ENCODE peak calls at places on chromosome 2, in seven cellular contexts. One of them, this sample, is unnamed.

GRCh38 chr2:206392118-206392517 is 51.2 kb upstream of the ADAM23 start:
- DNase-seq in effector memory CD4-positive, alpha-beta T cell: no peak
- DNase-seq in neural progenitor cell: peak; percentile 45
- DNase-seq in tibial nerve: no peak
- DNase-seq in K562: peak; percentile 21
- DNase-seq in HAP-1: peak; percentile 60
- DNase-seq in PC-3: peak; percentile 67
- DNase-seq in this sample: peak; percentile 54

GRCh38 chr2:61471905-61472805 is 1.3 kb upstream of the USP34 start:
- DNase-seq in neural progenitor cell: peak; percentile 36
- DNase-seq in K562: peak; percentile 29
- DNase-seq in HAP-1: no peak
- DNase-seq in PC-3: peak; percentile 45
- DNase-seq in effector memory CD4-positive, alpha-beta T cell: no peak
- DNase-seq in tibial nerve: no peak
- DNase-seq in this sample: peak; percentile 25

GRCh38 chr2:133247613-133248012 is 320.6 kb downstream of the NCKAP5 start:
- DNase-seq in PC-3: no peak
- DNase-seq in neural progenitor cell: no peak
- DNase-seq in effector memory CD4-positive, alpha-beta T cell: no peak
- DNase-seq in K562: no peak
- DNase-seq in HAP-1: no peak
- DNase-seq in tibial nerve: no peak
- DNase-seq in this sample: peak; percentile 71

GRCh38 chr2:45301307-45302010 is 292.2 kb upstream of the SIX2 start:
- DNase-seq in PC-3: no peak
- DNase-seq in neural progenitor cell: no peak
- DNase-seq in tibial nerve: no peak
- DNase-seq in HAP-1: no peak
- DNase-seq in effector memory CD4-positive, alpha-beta T cell: no peak
- DNase-seq in K562: no peak
- DNase-seq in this sample: no peak

GRCh38 chr2:24914713-24915112 is 5.3 kb downstream of the ADCY3 start:
- DNase-seq in PC-3: no peak
- DNase-seq in effector memory CD4-positive, alpha-beta T cell: no peak
- DNase-seq in neural progenitor cell: no peak
- DNase-seq in K562: peak; percentile 35
- DNase-seq in HAP-1: no peak
- DNase-seq in tibial nerve: no peak
- DNase-seq in this sample: no peak

GRCh38 chr2:45009303-45009927 is at the start of gene SIX2:
- DNase-seq in effector memory CD4-positive, alpha-beta T cell: no peak
- DNase-seq in neural progenitor cell: peak; percentile 99
- DNase-seq in K562: peak; percentile 23
- DNase-seq in HAP-1: peak; percentile 96
- DNase-seq in PC-3: peak; percentile 99
- DNase-seq in tibial nerve: peak; percentile 85
- DNase-seq in this sample: peak; percentile 97

GRCh38 chr2:238974510-238975166 is 126.8 kb downstream of the TWIST2 start:
- DNase-seq in K562: no peak
- DNase-seq in neural progenitor cell: peak; percentile 30
- DNase-seq in PC-3: peak; percentile 83
- DNase-seq in HAP-1: no peak
- DNase-seq in effector memory CD4-positive, alpha-beta T cell: no peak
- DNase-seq in tibial nerve: no peak
- DNase-seq in this sample: no peak

GRCh38 chr2:181309161-181309560 is 148.0 kb upstream of the ITGA4 start:
- DNase-seq in tibial nerve: no peak
- DNase-seq in neural progenitor cell: no peak
- DNase-seq in HAP-1: no peak
- DNase-seq in effector memory CD4-positive, alpha-beta T cell: no peak
- DNase-seq in K562: no peak
- DNase-seq in PC-3: no peak
- DNase-seq in this sample: no peak

GRCh38 chr2:54258171-54258570 is 2.1 kb upstream of the TSPYL6 start:
- DNase-seq in PC-3: no peak
- DNase-seq in effector memory CD4-positive, alpha-beta T cell: no peak
- DNase-seq in tibial nerve: no peak
- DNase-seq in neural progenitor cell: no peak
- DNase-seq in HAP-1: no peak
- DNase-seq in K562: no peak
- DNase-seq in this sample: no peak

GRCh38 chr2:199757466-199757865 is 93.5 kb downstream of the FTCDNL1 start:
- DNase-seq in K562: no peak
- DNase-seq in HAP-1: no peak
- DNase-seq in PC-3: no peak
- DNase-seq in effector memory CD4-positive, alpha-beta T cell: no peak
- DNase-seq in neural progenitor cell: no peak
- DNase-seq in tibial nerve: no peak
- DNase-seq in this sample: peak; percentile 10

GRCh38 chr2:28074127-28074526 is 183.6 kb downstream of the BABAM2 start:
- DNase-seq in neural progenitor cell: no peak
- DNase-seq in HAP-1: no peak
- DNase-seq in PC-3: no peak
- DNase-seq in tibial nerve: no peak
- DNase-seq in effector memory CD4-positive, alpha-beta T cell: no peak
- DNase-seq in K562: no peak
- DNase-seq in this sample: no peak

GRCh38 chr2:105176429-105176828 is 65.1 kb upstream of the GPR45 start:
- DNase-seq in tibial nerve: no peak
- DNase-seq in neural progenitor cell: no peak
- DNase-seq in PC-3: peak; percentile 60
- DNase-seq in HAP-1: no peak
- DNase-seq in K562: no peak
- DNase-seq in effector memory CD4-positive, alpha-beta T cell: no peak
- DNase-seq in this sample: no peak

GRCh38 chr2:134206029-134206428 is 47.8 kb upstream of the MGAT5 start:
- DNase-seq in neural progenitor cell: peak; percentile 63
- DNase-seq in K562: no peak
- DNase-seq in tibial nerve: no peak
- DNase-seq in HAP-1: peak; percentile 14
- DNase-seq in effector memory CD4-positive, alpha-beta T cell: no peak
- DNase-seq in PC-3: no peak
- DNase-seq in this sample: peak; percentile 10

GRCh38 chr2:19874726-19875125 is 27.1 kb downstream of the TTC32 start:
- DNase-seq in neural progenitor cell: no peak
- DNase-seq in effector memory CD4-positive, alpha-beta T cell: no peak
- DNase-seq in HAP-1: no peak
- DNase-seq in K562: no peak
- DNase-seq in tibial nerve: no peak
- DNase-seq in PC-3: no peak
- DNase-seq in this sample: no peak

DNA sequence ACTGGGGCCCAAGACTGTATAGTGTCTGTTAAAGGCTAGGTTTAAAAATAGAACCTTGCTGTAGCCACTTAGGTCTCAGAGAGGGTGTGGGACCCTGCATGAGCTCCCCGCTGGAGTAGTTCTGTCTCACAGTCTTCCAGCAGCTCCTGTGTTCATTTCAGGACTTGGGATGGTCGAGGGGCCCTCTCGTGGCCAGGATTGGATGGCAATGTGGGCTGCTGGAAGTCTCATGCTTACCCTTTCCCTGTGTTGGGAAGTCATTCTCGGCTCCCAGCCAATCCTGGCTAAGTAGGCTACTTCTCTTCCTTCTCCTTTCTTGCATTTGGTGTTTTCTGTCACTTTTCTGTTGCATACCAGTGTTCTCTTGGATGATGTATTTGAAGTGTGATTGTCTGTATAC is 284.0 kb upstream of the GCFC2 start:
- DNase-seq in effector memory CD4-positive, alpha-beta T cell: no peak
- DNase-seq in PC-3: peak; percentile 13
- DNase-seq in neural progenitor cell: no peak
- DNase-seq in K562: no peak
- DNase-seq in HAP-1: no peak
- DNase-seq in tibial nerve: no peak
- DNase-seq in this sample: peak; percentile 40
- H3K9me3 ChIP-seq in effector memory CD4-positive, alpha-beta T cell: no peaks in the 10 kb centered on the region
- H3K9me3 ChIP-seq in PC-3: no peaks in the 10 kb centered on the region
- H3K9me3 ChIP-seq in neural progenitor cell: peaks cover 10% of the 10 kb centered on the region
- H3K9me3 ChIP-seq in K562: peaks cover 6% of the 10 kb centered on the region
- H3K9me3 ChIP-seq in HAP-1: peaks cover 3% of the 10 kb centered on the region
- H3K9me3 ChIP-seq in tibial nerve: no peaks in the 10 kb centered on the region
- H3K9me3 ChIP-seq in this sample: no peaks in the 10 kb centered on the region

DNA sequence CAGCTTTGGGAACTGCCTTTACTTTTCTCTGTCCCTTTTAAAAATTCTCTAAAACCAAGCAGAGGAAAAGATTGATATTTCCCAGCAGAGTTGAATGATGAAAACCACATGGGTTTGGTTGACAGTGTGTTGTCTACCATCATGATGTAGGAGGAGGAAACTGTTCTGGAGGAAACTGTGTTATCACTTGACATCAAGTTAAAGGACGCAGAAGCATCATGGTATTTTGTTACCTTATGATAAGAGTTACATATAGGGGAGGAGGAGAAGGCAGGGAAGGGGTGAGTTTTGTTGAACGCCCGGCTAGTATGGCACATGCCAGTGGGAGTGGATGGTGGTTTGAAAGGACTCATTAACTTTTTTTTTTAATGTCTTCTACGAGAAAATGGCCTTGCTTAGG is 886 bp downstream of the TMEM17 start:
- DNase-seq in K562: peak; percentile 27
- DNase-seq in effector memory CD4-positive, alpha-beta T cell: no peak
- DNase-seq in neural progenitor cell: no peak
- DNase-seq in tibial nerve: no peak
- DNase-seq in PC-3: no peak
- DNase-seq in HAP-1: no peak
- DNase-seq in this sample: no peak
- H3K4me3 ChIP-seq in K562: no peak overlapping the region
- H3K4me3 ChIP-seq in effector memory CD4-positive, alpha-beta T cell: no peak overlapping the region
- H3K4me3 ChIP-seq in neural progenitor cell: peak overlapping the region; percentile 62
- H3K4me3 ChIP-seq in tibial nerve: peak overlapping the region; percentile 64
- H3K4me3 ChIP-seq in PC-3: peak overlapping the region; percentile 77
- H3K4me3 ChIP-seq in HAP-1: no peak overlapping the region
- H3K4me3 ChIP-seq in this sample: peak overlapping the region; percentile 67

GRCh38 chr2:68772109-68772508 is 37.5 kb downstream of the ARHGAP25 start:
- DNase-seq in effector memory CD4-positive, alpha-beta T cell: no peak
- DNase-seq in K562: no peak
- DNase-seq in neural progenitor cell: no peak
- DNase-seq in tibial nerve: no peak
- DNase-seq in HAP-1: no peak
- DNase-seq in PC-3: no peak
- DNase-seq in this sample: no peak

GRCh38 chr2:68775272-68775847 is 40.7 kb downstream of the ARHGAP25 start:
- DNase-seq in effector memory CD4-positive, alpha-beta T cell: no peak
- DNase-seq in HAP-1: no peak
- DNase-seq in neural progenitor cell: no peak
- DNase-seq in tibial nerve: no peak
- DNase-seq in PC-3: no peak
- DNase-seq in K562: no peak
- DNase-seq in this sample: no peak

GRCh38 chr2:68771211-68771721 is 36.7 kb downstream of the ARHGAP25 start:
- DNase-seq in effector memory CD4-positive, alpha-beta T cell: no peak
- DNase-seq in K562: no peak
- DNase-seq in HAP-1: no peak
- DNase-seq in PC-3: no peak
- DNase-seq in neural progenitor cell: no peak
- DNase-seq in tibial nerve: no peak
- DNase-seq in this sample: no peak

GRCh38 chr2:68776124-68776523 is 41.5 kb downstream of the ARHGAP25 start:
- DNase-seq in effector memory CD4-positive, alpha-beta T cell: no peak
- DNase-seq in HAP-1: no peak
- DNase-seq in PC-3: no peak
- DNase-seq in K562: no peak
- DNase-seq in neural progenitor cell: no peak
- DNase-seq in tibial nerve: no peak
- DNase-seq in this sample: no peak

GRCh38 chr2:68774569-68775271 is 40.1 kb downstream of the ARHGAP25 start:
- DNase-seq in K562: peak; percentile 65
- DNase-seq in effector memory CD4-positive, alpha-beta T cell: peak; percentile 30
- DNase-seq in HAP-1: no peak
- DNase-seq in neural progenitor cell: no peak
- DNase-seq in PC-3: no peak
- DNase-seq in tibial nerve: peak; percentile 37
- DNase-seq in this sample: no peak
- H3K4me1 ChIP-seq in K562: peaks cover 16% of the 10 kb centered on the region
- H3K4me1 ChIP-seq in effector memory CD4-positive, alpha-beta T cell: peaks cover 77% of the 10 kb centered on the region
- H3K4me1 ChIP-seq in HAP-1: no peaks in the 10 kb centered on the region
- H3K4me1 ChIP-seq in neural progenitor cell: no peaks in the 10 kb centered on the region
- H3K4me1 ChIP-seq in PC-3: no peaks in the 10 kb centered on the region
- H3K4me1 ChIP-seq in tibial nerve: peaks cover 40% of the 10 kb centered on the region
- H3K4me1 ChIP-seq in this sample: no peaks in the 10 kb centered on the region

GRCh38 chr2:127826047-127826446 is 15.1 kb upstream of the WDR33 start:
- DNase-seq in tibial nerve: no peak
- DNase-seq in HAP-1: no peak
- DNase-seq in K562: no peak
- DNase-seq in neural progenitor cell: no peak
- DNase-seq in effector memory CD4-positive, alpha-beta T cell: no peak
- DNase-seq in PC-3: peak; percentile 18
- DNase-seq in this sample: no peak
- H3K9me3 ChIP-seq in tibial nerve: no peaks in the 10 kb centered on the region
- H3K9me3 ChIP-seq in HAP-1: peaks cover 6% of the 10 kb centered on the region
- H3K9me3 ChIP-seq in K562: no peaks in the 10 kb centered on the region
- H3K9me3 ChIP-seq in neural progenitor cell: no peaks in the 10 kb centered on the region
- H3K9me3 ChIP-seq in effector memory CD4-positive, alpha-beta T cell: no peaks in the 10 kb centered on the region
- H3K9me3 ChIP-seq in PC-3: no peaks in the 10 kb centered on the region
- H3K9me3 ChIP-seq in this sample: peaks cover 4% of the 10 kb centered on the region

This sample was measured in A673.